ENCODE peak calls at places on chromosome 11, in six cellular contexts. One of them, this sample, is unnamed. For H3K4me1, the result is how much of the 10 kb centered on the place peaks cover.

GRCh38 chr11:80146231-80146630 is 705.4 kb upstream of the TENM4 start:
- DNase-seq in GM23248: no peak
- DNase-seq in IMR-90: no peak
- DNase-seq in neuronal stem cell: no peak
- DNase-seq in NT2/D1: no peak
- DNase-seq in HCT116: no peak
- DNase-seq in this sample: no peak

GRCh38 chr11:6505577-6506240 is 8.6 kb downstream of the DNHD1 start:
- DNase-seq in GM23248: peak
- DNase-seq in IMR-90: peak
- DNase-seq in neuronal stem cell: no peak
- DNase-seq in NT2/D1: peak
- DNase-seq in HCT116: peak
- DNase-seq in this sample: no peak

GRCh38 chr11:64659417-64660144 is 63.4 kb downstream of the NRXN2 start:
- DNase-seq in GM23248: peak
- DNase-seq in IMR-90: peak
- DNase-seq in neuronal stem cell: no peak
- DNase-seq in NT2/D1: no peak
- DNase-seq in HCT116: peak
- DNase-seq in this sample: no peak

GRCh38 chr11:46055371-46055770 is 65.9 kb downstream of the PHF21A start:
- DNase-seq in GM23248: peak
- DNase-seq in IMR-90: peak
- DNase-seq in neuronal stem cell: peak
- DNase-seq in NT2/D1: peak
- DNase-seq in HCT116: no peak
- DNase-seq in this sample: no peak

GRCh38 chr11:46414466-46414796 is 22.9 kb upstream of the CHRM4 start:
- DNase-seq in GM23248: no peak
- DNase-seq in IMR-90: no peak
- DNase-seq in neuronal stem cell: no peak
- DNase-seq in NT2/D1: no peak
- DNase-seq in HCT116: no peak
- DNase-seq in this sample: no peak

GRCh38 chr11:78350101-78350645 is 67.4 kb downstream of the GAB2 start:
- DNase-seq in GM23248: peak
- DNase-seq in IMR-90: peak
- DNase-seq in neuronal stem cell: no peak
- DNase-seq in NT2/D1: no peak
- DNase-seq in HCT116: no peak
- DNase-seq in this sample: no peak

GRCh38 chr11:70007796-70008195 is 70.3 kb upstream of the ANO1 start:
- DNase-seq in GM23248: no peak
- DNase-seq in IMR-90: peak
- DNase-seq in neuronal stem cell: no peak
- DNase-seq in NT2/D1: no peak
- DNase-seq in HCT116: no peak
- DNase-seq in this sample: no peak

GRCh38 chr11:92475316-92475715 is 250.7 kb downstream of the FAT3 start:
- DNase-seq in GM23248: no peak
- DNase-seq in IMR-90: no peak
- DNase-seq in neuronal stem cell: no peak
- DNase-seq in NT2/D1: no peak
- DNase-seq in HCT116: no peak
- DNase-seq in this sample: no peak

GRCh38 chr11:103537904-103538502 is 428.8 kb downstream of the DYNC2H1 start:
- DNase-seq in GM23248: peak
- DNase-seq in IMR-90: peak
- DNase-seq in neuronal stem cell: no peak
- DNase-seq in NT2/D1: peak
- DNase-seq in HCT116: peak
- DNase-seq in this sample: no peak

GRCh38 chr11:995058-995751 is 41.3 kb downstream of the MUC6 start:
- DNase-seq in GM23248: peak
- DNase-seq in IMR-90: no peak
- DNase-seq in neuronal stem cell: no peak
- DNase-seq in NT2/D1: no peak
- DNase-seq in HCT116: no peak
- DNase-seq in this sample: no peak

GRCh38 chr11:70517996-70518907 is 119.9 kb downstream of the CTTN start:
- DNase-seq in GM23248: peak
- DNase-seq in IMR-90: peak
- DNase-seq in neuronal stem cell: no peak
- DNase-seq in NT2/D1: no peak
- DNase-seq in HCT116: no peak
- DNase-seq in this sample: peak

GRCh38 chr11:68315581-68315920 is 3.2 kb downstream of the LRP5 start:
- DNase-seq in GM23248: no peak
- DNase-seq in IMR-90: no peak
- DNase-seq in neuronal stem cell: no peak
- DNase-seq in NT2/D1: no peak
- DNase-seq in HCT116: no peak
- DNase-seq in this sample: no peak

GRCh38 chr11:95134491-95134890 is 44.8 kb downstream of the ENDOD1 start:
- DNase-seq in GM23248: peak
- DNase-seq in IMR-90: peak
- DNase-seq in neuronal stem cell: no peak
- DNase-seq in NT2/D1: no peak
- DNase-seq in HCT116: no peak
- DNase-seq in this sample: no peak

GRCh38 chr11:47060807-47061206 is 115.9 kb downstream of the ARFGAP2 start:
- DNase-seq in GM23248: peak
- DNase-seq in IMR-90: peak
- DNase-seq in neuronal stem cell: no peak
- DNase-seq in NT2/D1: no peak
- DNase-seq in HCT116: no peak
- DNase-seq in this sample: no peak

GRCh38 chr11:102306817-102307814 is 10.2 kb upstream of the BIRC3 start:
- DNase-seq in GM23248: no peak
- DNase-seq in IMR-90: no peak
- DNase-seq in neuronal stem cell: no peak
- DNase-seq in NT2/D1: no peak
- DNase-seq in HCT116: no peak
- DNase-seq in this sample: no peak

GRCh38 chr11:64874308-64874707 is 4.1 kb downstream of the EHD1 start:
- DNase-seq in GM23248: no peak
- DNase-seq in IMR-90: peak
- DNase-seq in neuronal stem cell: no peak
- DNase-seq in NT2/D1: no peak
- DNase-seq in HCT116: no peak
- DNase-seq in this sample: no peak

GRCh38 chr11:69040581-69041260 is 8.0 kb upstream of the TPCN2 start:
- DNase-seq in GM23248: peak
- DNase-seq in IMR-90: peak
- DNase-seq in neuronal stem cell: no peak
- DNase-seq in NT2/D1: peak
- DNase-seq in HCT116: no peak
- DNase-seq in this sample: no peak

GRCh38 chr11:117748771-117749540 is 48.1 kb downstream of the DSCAML1 start:
- DNase-seq in GM23248: no peak
- DNase-seq in IMR-90: no peak
- DNase-seq in neuronal stem cell: no peak
- DNase-seq in NT2/D1: no peak
- DNase-seq in HCT116: no peak
- DNase-seq in this sample: no peak

GRCh38 chr11:15863411-15863810 is 492.9 kb downstream of the SOX6 start:
- DNase-seq in GM23248: no peak
- DNase-seq in IMR-90: peak
- DNase-seq in neuronal stem cell: no peak
- DNase-seq in NT2/D1: no peak
- DNase-seq in HCT116: no peak
- DNase-seq in this sample: no peak

GRCh38 chr11:60788401-60789110 is 3.4 kb downstream of the MS4A10 start:
- DNase-seq in GM23248: no peak
- DNase-seq in IMR-90: no peak
- DNase-seq in neuronal stem cell: no peak
- DNase-seq in NT2/D1: no peak
- DNase-seq in HCT116: no peak
- DNase-seq in this sample: peak

GRCh38 chr11:12249590-12250260 is 127.6 kb upstream of the PARVA start:
- DNase-seq in GM23248: no peak
- DNase-seq in IMR-90: no peak
- DNase-seq in neuronal stem cell: no peak
- DNase-seq in NT2/D1: no peak
- DNase-seq in HCT116: no peak
- DNase-seq in this sample: no peak

GRCh38 chr11:130023204-130023603 is 20.6 kb upstream of the PRDM10 start:
- DNase-seq in GM23248: peak
- DNase-seq in IMR-90: peak
- DNase-seq in neuronal stem cell: no peak
- DNase-seq in NT2/D1: no peak
- DNase-seq in HCT116: peak
- DNase-seq in this sample: no peak

GRCh38 chr11:134515081-134515960 is 103.3 kb upstream of the B3GAT1 start:
- DNase-seq in GM23248: no peak
- DNase-seq in IMR-90: no peak
- DNase-seq in neuronal stem cell: no peak
- DNase-seq in NT2/D1: no peak
- DNase-seq in HCT116: no peak
- DNase-seq in this sample: peak

GRCh38 chr11:44868455-44869421 is 81.9 kb downstream of the TP53I11 start:
- DNase-seq in GM23248: no peak
- DNase-seq in IMR-90: no peak
- DNase-seq in neuronal stem cell: no peak
- DNase-seq in NT2/D1: no peak
- DNase-seq in HCT116: no peak
- DNase-seq in this sample: no peak

GRCh38 chr11:64400096-64400495 is 41.1 kb downstream of the RPS6KA4 start:
- DNase-seq in GM23248: peak
- DNase-seq in IMR-90: no peak
- DNase-seq in neuronal stem cell: no peak
- DNase-seq in NT2/D1: no peak
- DNase-seq in HCT116: no peak
- DNase-seq in this sample: no peak

GRCh38 chr11:65663634-65664200 is 1.0 kb upstream of the RELA start:
- DNase-seq in GM23248: peak
- DNase-seq in IMR-90: peak
- DNase-seq in neuronal stem cell: no peak
- DNase-seq in NT2/D1: no peak
- DNase-seq in HCT116: no peak
- DNase-seq in this sample: peak

GRCh38 chr11:67271548-67272284 is 5.4 kb downstream of the GRK2 start:
- DNase-seq in GM23248: no peak
- DNase-seq in IMR-90: no peak
- DNase-seq in neuronal stem cell: no peak
- DNase-seq in NT2/D1: no peak
- DNase-seq in HCT116: no peak
- DNase-seq in this sample: peak

GRCh38 chr11:71086687-71087258 is 165.6 kb downstream of the SHANK2 start:
- DNase-seq in GM23248: peak
- DNase-seq in IMR-90: peak
- DNase-seq in neuronal stem cell: peak
- DNase-seq in NT2/D1: peak
- DNase-seq in HCT116: no peak
- DNase-seq in this sample: peak

GRCh38 chr11:122910775-122911174 is 28.2 kb downstream of the JHY start:
- DNase-seq in GM23248: peak
- DNase-seq in IMR-90: peak
- DNase-seq in neuronal stem cell: no peak
- DNase-seq in NT2/D1: peak
- DNase-seq in HCT116: peak
- DNase-seq in this sample: no peak
- H3K9ac ChIP-seq in GM23248: no peak
- H3K9ac ChIP-seq in IMR-90: no peak
- H3K9ac ChIP-seq in neuronal stem cell: no peak
- H3K9ac ChIP-seq in NT2/D1: no peak
- H3K9ac ChIP-seq in HCT116: no peak
- H3K9ac ChIP-seq in this sample: no peak

DNA sequence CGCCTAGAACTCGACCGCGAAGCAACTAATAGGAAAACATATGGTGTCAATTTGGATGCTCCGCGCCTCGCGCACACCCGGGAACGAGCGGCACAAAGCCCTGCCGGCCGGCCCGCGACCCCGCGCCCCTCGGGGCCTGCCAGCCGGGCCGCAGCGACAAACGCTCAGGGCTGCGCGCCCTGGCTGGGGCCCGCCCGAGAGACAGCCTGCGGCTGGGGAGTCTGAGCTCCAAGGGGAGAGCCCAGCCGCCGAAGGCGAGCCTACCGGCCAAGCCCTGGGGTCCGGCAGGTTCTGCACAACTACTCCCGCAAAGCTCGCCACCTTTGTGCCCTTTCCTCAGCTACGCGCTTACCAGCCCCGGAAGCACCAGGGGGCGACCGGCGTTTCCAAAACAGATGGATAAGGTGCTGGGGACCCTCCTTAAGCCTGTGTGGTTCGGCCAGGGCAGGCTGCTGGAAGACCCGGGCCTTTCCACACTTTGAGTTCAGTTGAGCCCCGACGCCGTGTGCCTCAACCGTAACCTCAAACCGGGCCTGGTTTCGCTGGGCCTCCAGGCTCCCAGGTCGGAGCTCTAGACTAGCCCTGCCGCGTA is 6.0 kb downstream of the PAX6 start:
- DNase-seq in GM23248: no peak
- DNase-seq in IMR-90: no peak
- DNase-seq in neuronal stem cell: no peak
- DNase-seq in NT2/D1: no peak
- DNase-seq in HCT116: no peak
- DNase-seq in this sample: peak
- H3K4me1 ChIP-seq in GM23248: under half
- H3K4me1 ChIP-seq in IMR-90: under half
- H3K4me1 ChIP-seq in neuronal stem cell: under half
- H3K4me1 ChIP-seq in NT2/D1: under half
- H3K4me1 ChIP-seq in HCT116: under half
- H3K4me1 ChIP-seq in this sample: under half

DNA sequence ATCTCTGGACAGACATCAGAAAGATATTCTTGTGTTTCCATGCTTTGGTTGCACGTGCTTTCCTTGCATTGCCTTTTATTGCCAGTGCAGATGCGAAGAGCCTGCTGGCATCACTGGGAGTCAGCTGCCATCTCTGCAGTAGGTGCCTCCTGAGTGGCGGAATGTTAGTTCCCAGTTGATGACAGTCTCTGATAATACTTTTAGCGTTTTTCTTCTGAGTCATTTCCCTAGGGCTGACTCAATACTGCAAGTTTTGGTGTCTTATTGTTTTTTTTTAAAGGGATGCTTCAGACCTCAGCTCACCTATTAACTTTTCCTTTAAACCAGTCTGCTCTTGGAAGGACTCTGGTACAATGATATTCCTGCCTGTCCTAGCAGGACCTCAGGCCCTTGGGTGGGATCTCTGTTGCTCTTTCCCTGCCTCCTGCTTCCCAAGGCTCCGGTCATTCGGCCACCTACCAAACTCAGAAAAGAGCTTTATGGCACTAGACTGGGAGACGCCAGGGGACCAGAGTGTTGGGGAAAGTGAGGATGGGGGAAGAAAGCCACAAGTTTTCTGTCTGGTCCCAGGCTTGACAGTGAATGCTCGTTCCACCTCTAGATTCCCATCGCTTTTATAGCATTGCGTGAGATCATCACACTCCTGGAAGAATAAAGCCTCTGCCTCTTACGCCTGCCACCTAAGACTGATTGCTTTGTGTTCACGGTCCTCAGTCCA is 308.7 kb downstream of the DDX10 start:
- DNase-seq in GM23248: peak
- DNase-seq in IMR-90: peak
- DNase-seq in neuronal stem cell: no peak
- DNase-seq in NT2/D1: no peak
- DNase-seq in HCT116: no peak
- DNase-seq in this sample: no peak
- H3K9ac ChIP-seq in GM23248: no peak
- H3K9ac ChIP-seq in IMR-90: no peak
- H3K9ac ChIP-seq in neuronal stem cell: no peak
- H3K9ac ChIP-seq in NT2/D1: no peak
- H3K9ac ChIP-seq in HCT116: no peak
- H3K9ac ChIP-seq in this sample: no peak

GRCh38 chr11:2726964-2727363 is 27.2 kb upstream of the KCNQ1OT1 start:
- DNase-seq in GM23248: no peak
- DNase-seq in IMR-90: no peak
- DNase-seq in neuronal stem cell: no peak
- DNase-seq in NT2/D1: no peak
- DNase-seq in HCT116: no peak
- DNase-seq in this sample: no peak
- H3K4me1 ChIP-seq in GM23248: under half
- H3K4me1 ChIP-seq in IMR-90: under half
- H3K4me1 ChIP-seq in neuronal stem cell: under half
- H3K4me1 ChIP-seq in NT2/D1: under half
- H3K4me1 ChIP-seq in HCT116: under half
- H3K4me1 ChIP-seq in this sample: under half

This sample was measured in kidney.